ENCODE peak calls at places on chromosomes 1 and 21, in seven cellular contexts. E is endodermal cell, K is adrenal gland, X is tibial artery, Y is AG10803, P is left ventricle myocardium inferior, F is MM.1S. L is an unnamed sample.

GRCh38 chr1:150696151-150696550 is 803 bp downstream of the GOLPH3L start:
- DNase-seq in E (no peak), K (no peak), X (no peak), Y (no peak), P (no peak), F (no peak), L (no peak)

GRCh38 chr1:242147096-242147976 is 148.4 kb upstream of the MAP1LC3C start:
- DNase-seq in E (no peak), K (no peak), X (no peak), Y (peak; percentile 48), P (no peak), F (no peak), L (peak; percentile 72)

GRCh38 chr21:41361786-41362604 is at the start of gene MX2:
- DNase-seq in E (peak; percentile 34), K (peak; percentile 44), X (peak; percentile 71), Y (peak; percentile 92), P (peak; percentile 77), F (peak; percentile 89), L (peak; percentile 25)

GRCh38 chr1:94037392-94038229 is 83.3 kb downstream of the ABCA4 start:
- DNase-seq in E (no peak), K (no peak), X (no peak), Y (no peak), P (no peak), F (no peak), L (no peak)

GRCh38 chr1:156373546-156373945 is 4.5 kb downstream of the RHBG start:
- DNase-seq in E (no peak), K (no peak), X (no peak), Y (no peak), P (no peak), F (no peak), L (no peak)

GRCh38 chr1:45198185-45198584 is 8.2 kb downstream of the ZSWIM5 start:
- DNase-seq in E (no peak), K (peak; percentile 57), X (no peak), Y (no peak), P (no peak), F (no peak), L (no peak)

GRCh38 chr1:219837274-219837993 is 90.9 kb downstream of the SLC30A10 start:
- DNase-seq in E (peak; percentile 61), K (peak; percentile 32), X (no peak), Y (peak; percentile 49), P (no peak), F (peak; percentile 52), L (peak; percentile 70)

GRCh38 chr1:97902067-97902466 is 18.8 kb downstream of the DPYD start:
- DNase-seq in E (no peak), K (no peak), X (no peak), Y (no peak), P (no peak), F (no peak), L (no peak)

GRCh38 chr1:55626326-55626725 is 411.2 kb upstream of the USP24 start:
- DNase-seq in E (no peak), K (no peak), X (no peak), Y (peak; percentile 43), P (no peak), F (no peak), L (no peak)

GRCh38 chr1:153880962-153881361 is 41.8 kb downstream of the GATAD2B start:
- DNase-seq in E (no peak), K (peak; percentile 91), X (peak; percentile 82), Y (peak; percentile 67), P (peak; percentile 85), F (no peak), L (peak; percentile 96)

GRCh38 chr1:181936768-181937581 is 124.5 kb downstream of the ZNF648 start:
- DNase-seq in E (peak; percentile 95), K (peak; percentile 33), X (no peak), Y (no peak), P (no peak), F (peak; percentile 86), L (no peak)

GRCh38 chr1:13911697-13912619 is 212.0 kb downstream of the PRDM2 start:
- DNase-seq in E (no peak), K (no peak), X (no peak), Y (no peak), P (no peak), F (peak; percentile 61), L (no peak)

GRCh38 chr21:40146201-40146890 is 279.1 kb downstream of the PCP4 start:
- DNase-seq in E (no peak), K (peak; percentile 18), X (no peak), Y (no peak), P (no peak), F (no peak), L (no peak)

GRCh38 chr1:58907398-58907797 is 123.6 kb upstream of the JUN start:
- DNase-seq in E (no peak), K (no peak), X (no peak), Y (no peak), P (no peak), F (no peak), L (no peak)

GRCh38 chr1:153272186-153272585 is 12.7 kb downstream of the LORICRIN start:
- DNase-seq in E (no peak), K (no peak), X (no peak), Y (no peak), P (no peak), F (no peak), L (no peak)

GRCh38 chr1:177334276-177334675 is 163.5 kb downstream of the BRINP2 start:
- DNase-seq in E (no peak), K (no peak), X (no peak), Y (no peak), P (no peak), F (no peak), L (no peak)
- H3K4me3 ChIP-seq in E (no peak overlapping the region), K (no peak overlapping the region), X (no peak overlapping the region), Y (no peak overlapping the region), P (no peak overlapping the region), F (no peak overlapping the region), L (no peak overlapping the region)

GRCh38 chr1:211646566-211646965 is 28.9 kb downstream of the NEK2 start:
- DNase-seq in E (no peak), K (no peak), X (no peak), Y (no peak), P (no peak), F (no peak), L (no peak)

GRCh38 chr1:211648336-211648735 is 27.1 kb downstream of the NEK2 start:
- DNase-seq in E (no peak), K (peak; percentile 60), X (no peak), Y (no peak), P (no peak), F (no peak), L (peak; percentile 21)

GRCh38 chr1:211650922-211651303 is 24.5 kb downstream of the NEK2 start:
- DNase-seq in E (no peak), K (no peak), X (no peak), Y (no peak), P (no peak), F (no peak), L (no peak)

GRCh38 chr1:211647666-211648065 is 27.8 kb downstream of the NEK2 start:
- DNase-seq in E (no peak), K (no peak), X (no peak), Y (no peak), P (no peak), F (no peak), L (no peak)

GRCh38 chr1:211648980-211649934 is 26.2 kb downstream of the NEK2 start:
- DNase-seq in E (no peak), K (peak; percentile 74), X (peak; percentile 49), Y (peak; percentile 34), P (peak; percentile 48), F (peak; percentile 76), L (no peak)
- TF ChIP-seq CTCF in E (no peak), K (no peak), X (peak; percentile 87), Y (peak; percentile 61), P (peak; percentile 77), F (peak; percentile 89), L (no peak)

GRCh38 chr1:115303364-115303763 is 34.7 kb downstream of the NGF start:
- DNase-seq in E (no peak), K (no peak), X (no peak), Y (no peak), P (no peak), F (no peak), L (no peak)

GRCh38 chr1:115302390-115302961 is 35.6 kb downstream of the NGF start:
- DNase-seq in E (peak; percentile 51), K (no peak), X (peak; percentile 61), Y (peak; percentile 97), P (no peak), F (no peak), L (peak; percentile 82)

GRCh38 chr1:115300087-115300856 is 37.8 kb downstream of the NGF start:
- DNase-seq in E (peak; percentile 63), K (no peak), X (no peak), Y (peak; percentile 53), P (no peak), F (no peak), L (no peak)

GRCh38 chr1:115299266-115299665 is 38.8 kb downstream of the NGF start:
- DNase-seq in E (no peak), K (no peak), X (no peak), Y (no peak), P (no peak), F (no peak), L (no peak)

DNA sequence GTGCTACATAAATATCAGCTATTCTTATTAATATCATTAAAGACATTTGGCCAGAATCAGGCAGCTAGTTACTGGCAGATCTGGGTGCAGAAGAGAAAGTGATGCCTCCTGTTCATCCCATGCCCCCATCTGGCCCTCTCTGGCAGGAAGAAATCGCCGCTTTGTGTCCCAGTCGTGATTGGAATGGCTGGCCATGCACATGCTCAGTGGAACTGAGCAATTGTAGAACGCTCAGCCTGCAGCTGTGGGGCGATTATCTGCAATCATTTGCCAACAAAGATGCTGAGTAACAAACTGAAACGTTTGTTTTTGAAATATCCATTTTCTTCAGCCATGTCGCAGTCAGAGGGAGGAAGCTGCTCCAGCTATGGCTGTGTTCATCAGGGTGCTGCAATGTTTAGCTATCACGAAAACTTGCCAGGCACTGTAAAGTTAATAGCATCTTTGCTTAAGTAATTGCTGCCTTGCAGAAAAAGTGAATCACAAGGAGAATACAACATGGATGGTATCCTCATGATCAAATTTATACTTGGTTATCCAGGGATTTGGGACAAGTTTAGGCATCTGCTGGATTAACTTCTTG is 36.5 kb downstream of the NGF start:
- DNase-seq in E (no peak), K (no peak), X (no peak), Y (no peak), P (no peak), F (no peak), L (no peak)
- H3K4me3 ChIP-seq in E (no peak overlapping the region), K (no peak overlapping the region), X (no peak overlapping the region), Y (no peak overlapping the region), P (no peak overlapping the region), F (no peak overlapping the region), L (no peak overlapping the region)

DNA sequence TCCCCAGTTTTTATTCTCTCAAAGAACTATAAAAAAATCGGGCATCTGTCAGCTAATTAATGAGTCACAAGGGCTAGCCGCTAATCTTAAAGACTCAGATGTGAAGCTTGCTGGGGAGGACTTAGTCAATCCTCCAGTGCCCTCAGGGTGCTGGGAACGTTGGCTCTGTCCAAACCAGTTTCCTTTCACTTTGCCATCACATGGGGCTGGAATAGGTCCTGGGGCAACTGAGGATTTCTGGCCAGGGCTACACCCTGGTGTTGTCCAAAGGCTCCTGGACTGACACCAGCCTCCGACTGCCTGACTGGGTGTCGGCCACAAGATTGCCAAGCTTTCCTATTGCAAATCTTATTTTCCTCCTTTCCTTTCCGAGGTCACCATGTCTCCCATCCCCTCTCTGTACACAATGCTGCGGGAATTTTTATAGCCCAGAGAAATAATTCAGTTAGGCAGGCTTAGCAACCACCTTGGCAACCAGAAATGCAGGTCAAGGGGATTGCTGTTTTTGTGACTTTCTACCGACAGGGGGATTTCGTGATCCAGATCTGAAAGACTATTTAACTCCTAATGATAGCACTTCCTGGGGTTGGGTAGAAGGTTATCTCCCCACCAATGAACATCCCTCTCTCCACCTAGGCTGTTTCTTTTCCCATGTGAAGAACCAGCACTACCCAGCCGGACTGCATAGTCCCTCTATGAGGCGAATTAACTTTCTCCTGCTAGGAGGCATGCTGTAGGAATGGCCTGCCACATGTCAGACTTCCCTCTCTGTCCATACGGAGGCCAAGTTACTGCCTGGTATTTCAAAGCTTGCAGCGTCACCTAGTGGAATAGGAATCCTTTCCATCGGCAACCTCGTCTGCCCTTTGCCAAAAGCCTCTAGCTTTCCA is 29.9 kb upstream of the CTBS start:
- DNase-seq in E (peak; percentile 74), K (peak; percentile 65), X (peak; percentile 57), Y (peak; percentile 93), P (peak; percentile 23), F (peak; percentile 52), L (peak; percentile 83)
- TF ChIP-seq CTCF in E (peak; percentile 67), K (peak; percentile 36), X (peak; percentile 83), Y (peak; percentile 83), P (peak; percentile 67), F (peak; percentile 52), L (peak; percentile 46)